ENCODE peak calls at places on chromosomes 6 and 20, in eight cellular contexts. S is activated T-helper 9 cell treated with anti-CD3 and anti-CD28 coated beads, Interleukin-2, amount 50 U/mL, for 16 hours; R is PC-9; L is tibial artery; T is iPS-NIHi11; J is ELR; W is fibroblast of the aortic adventitia; D is A673. F is an unnamed sample.

GRCh38 chr6:2196079-2196679 is 49.2 kb downstream of the GMDS start:
- DNase-seq in J (peak; percentile 69), W (peak; percentile 79), S (no peak), L (no peak), T (peak; percentile 32), R (no peak), D (peak; percentile 70), F (no peak)

GRCh38 chr6:73694711-73695411 is 1.1 kb upstream of the CD109 start:
- DNase-seq in S (no peak), D (no peak), R (peak; percentile 74), T (no peak), L (no peak), W (peak; percentile 72), J (peak; percentile 75), F (peak; percentile 8)

GRCh38 chr6:35058827-35059522 is 82.2 kb downstream of the TCP11 start:
- DNase-seq in W (no peak), J (no peak), T (no peak), D (no peak), R (no peak), L (no peak), S (no peak), F (no peak)

GRCh38 chr6:106975699-106976032 is 1.1 kb upstream of the CD24 start:
- DNase-seq in J (peak; percentile 22), S (no peak), D (no peak), W (peak; percentile 14), R (peak; percentile 60), T (peak; percentile 35), L (no peak), F (no peak)

GRCh38 chr6:22470454-22471368 is 98.7 kb upstream of the HDGFL1 start:
- DNase-seq in D (peak; percentile 35), L (peak; percentile 73), T (peak; percentile 27), R (peak; percentile 36), W (peak; percentile 81), J (no peak), S (no peak), F (peak; percentile 27)

GRCh38 chr6:35181313-35181932 is 32.3 kb upstream of the SCUBE3 start:
- DNase-seq in S (no peak), W (peak; percentile 75), J (peak; percentile 60), D (peak; percentile 23), L (peak; percentile 86), T (no peak), R (peak; percentile 66), F (peak; percentile 34)

GRCh38 chr20:57748601-57749130 is 38.9 kb upstream of the PMEPA1 start:
- DNase-seq in D (peak; percentile 85), L (peak; percentile 98), T (peak; percentile 51), S (peak; percentile 29), J (peak; percentile 77), W (peak; percentile 70), R (peak; percentile 90), F (peak; percentile 86)

GRCh38 chr6:125267806-125268523 is 33.8 kb downstream of the HDDC2 start:
- DNase-seq in L (no peak), R (no peak), J (no peak), S (no peak), T (no peak), D (no peak), W (peak; percentile 16), F (no peak)

GRCh38 chr20:6299451-6299850 is 176.6 kb upstream of the FERMT1 start:
- DNase-seq in L (no peak), R (no peak), W (no peak), T (no peak), S (no peak), J (no peak), D (no peak), F (no peak)

GRCh38 chr6:101747160-101747559 is 353.7 kb downstream of the GRIK2 start:
- DNase-seq in D (no peak), R (no peak), S (no peak), T (no peak), J (no peak), L (no peak), W (peak; percentile 55), F (no peak)

GRCh38 chr6:63278916-63279315 is 40.9 kb downstream of the LGSN start:
- DNase-seq in J (no peak), T (no peak), S (no peak), D (no peak), R (no peak), L (no peak), W (no peak), F (no peak)

GRCh38 chr6:42690151-42690702 is 32.2 kb downstream of the PRPH2 start:
- DNase-seq in J (no peak), S (no peak), T (no peak), R (no peak), L (no peak), W (peak; percentile 38), D (no peak), F (no peak)

GRCh38 chr6:88301888-88302768 is 136.0 kb upstream of the CNR1 start:
- DNase-seq in L (no peak), T (no peak), S (no peak), W (no peak), D (no peak), J (no peak), R (no peak), F (no peak)

GRCh38 chr6:114342086-114342825 is 567 bp downstream of the HS3ST5 start:
- DNase-seq in R (no peak), L (no peak), J (peak; percentile 3), S (no peak), W (no peak), D (no peak), T (peak; percentile 50), F (no peak)

GRCh38 chr6:13012977-13013680 is 296.6 kb downstream of the PHACTR1 start:
- DNase-seq in W (no peak), R (no peak), D (peak; percentile 9), T (peak; percentile 84), S (no peak), L (peak; percentile 72), J (peak; percentile 35), F (no peak)

GRCh38 chr6:37783025-37783825 is 36.3 kb upstream of the ZFAND3 start:
- DNase-seq in J (peak; percentile 39), D (peak; percentile 52), R (no peak), W (peak; percentile 30), T (peak; percentile 61), S (no peak), L (no peak), F (no peak)

GRCh38 chr20:32589256-32589655 is 4.1 kb upstream of the NOL4L start:
- DNase-seq in L (no peak), R (peak; percentile 44), D (no peak), J (peak; percentile 88), T (no peak), S (no peak), W (no peak), F (no peak)

GRCh38 chr20:33012327-33013189 is 5.1 kb downstream of the BPIFB2 start:
- DNase-seq in W (no peak), T (no peak), L (no peak), J (no peak), S (no peak), R (no peak), D (no peak), F (no peak)

GRCh38 chr6:149560736-149561135 is 5.4 kb upstream of the GINM1 start:
- DNase-seq in R (no peak), T (peak; percentile 39), J (peak; percentile 62), S (no peak), L (no peak), D (peak; percentile 53), W (no peak), F (no peak)

GRCh38 chr6:11747021-11747420 is 31.6 kb downstream of the ADTRP start:
- DNase-seq in L (no peak), T (no peak), D (no peak), R (no peak), S (no peak), J (no peak), W (peak; percentile 31), F (no peak)

GRCh38 chr6:111770263-111771083 is 102.8 kb downstream of the FYN start:
- DNase-seq in R (peak; percentile 5), L (no peak), D (no peak), T (no peak), J (no peak), W (no peak), S (no peak), F (no peak)

GRCh38 chr20:45254867-45255266 is 503 bp upstream of the SLPI start:
- DNase-seq in W (peak; percentile 77), T (no peak), S (no peak), J (peak; percentile 5), R (peak; percentile 95), L (no peak), D (peak; percentile 20), F (no peak)

GRCh38 chr20:50877232-50877631 is 54.0 kb downstream of the ADNP start:
- DNase-seq in S (no peak), R (no peak), J (no peak), D (no peak), W (no peak), T (no peak), L (no peak), F (no peak)

GRCh38 chr6:158389188-158389919 is 77.1 kb downstream of the TULP4 start:
- DNase-seq in D (no peak), L (no peak), T (no peak), S (no peak), W (no peak), J (peak; percentile 37), R (no peak), F (no peak)

GRCh38 chr6:159221486-159222170 is 52.4 kb downstream of the FNDC1 start:
- DNase-seq in T (no peak), D (no peak), R (no peak), L (no peak), S (no peak), W (no peak), J (no peak), F (no peak)

GRCh38 chr20:64129146-64129782 is 21.9 kb upstream of the NPBWR2 start:
- DNase-seq in S (no peak), J (no peak), T (no peak), W (no peak), L (peak; percentile 43), D (no peak), R (no peak), F (no peak)

GRCh38 chr6:129195666-129196065 is 312.7 kb downstream of the LAMA2 start:
- DNase-seq in D (no peak), R (peak; percentile 8), J (no peak), S (no peak), W (no peak), L (no peak), T (no peak), F (no peak)

GRCh38 chr6:132650413-132650812 is 8.6 kb downstream of the TAAR1 start:
- DNase-seq in S (no peak), R (peak; percentile 49), D (no peak), T (no peak), J (peak; percentile 23), W (no peak), L (no peak), F (no peak)

GRCh38 chr20:3224681-3225421 is 14.1 kb downstream of the SLC4A11 start:
- DNase-seq in W (no peak), J (no peak), L (no peak), R (no peak), T (no peak), S (no peak), D (no peak), F (no peak)

GRCh38 chr6:5190467-5190866 is 70.3 kb downstream of the LYRM4 start:
- DNase-seq in D (peak; percentile 47), T (no peak), S (no peak), R (peak; percentile 87), L (no peak), W (peak; percentile 99), J (peak; percentile 97), F (no peak)

GRCh38 chr20:48965189-48965910 is 43.8 kb downstream of the ARFGEF2 start:
- DNase-seq in T (no peak), J (no peak), L (no peak), D (no peak), W (peak; percentile 73), R (no peak), S (no peak), F (no peak)

GRCh38 chr20:25065625-25066338 is 7.8 kb upstream of the ACSS1 start:
- DNase-seq in J (peak; percentile 56), D (peak; percentile 74), L (peak; percentile 77), S (peak; percentile 49), T (peak; percentile 51), W (peak; percentile 78), R (peak; percentile 76), F (peak; percentile 17)

F was measured in T1000.